ENCODE peak calls at places on chromosomes 11 and 22, in six cellular contexts. Q is B cell; Z is naive thymus-derived CD4-positive, alpha-beta T cell; J is astrocyte of the spinal cord; U is NCI-H748 treated with DMSO at 0.1 percent for 48 hours; O is stimulated activated CD8-positive, alpha-beta memory T cell treated with anti-CD3 and anti-CD28 coated beads, Interleukin-2, amount 100 ng/mL, for 48 hours. N is an unnamed sample.

GRCh38 chr22:40215266-40215665 is 37.5 kb downstream of the TNRC6B start:
- DNase-seq in Q (no peak), Z (no peak), J (no peak), U (no peak), O (no peak), N (no peak)

GRCh38 chr11:2415601-2416380 is 15.2 kb downstream of the TSSC4 start:
- DNase-seq in Q (peak), Z (no peak), J (no peak), U (no peak), O (no peak), N (no peak)

GRCh38 chr11:6431861-6432260 is 8.9 kb downstream of the HPX start:
- DNase-seq in Q (no peak), Z (no peak), J (peak), U (no peak), O (no peak), N (no peak)

GRCh38 chr22:50739279-50739691 is 1.3 kb downstream of the ACR start:
- DNase-seq in Q (no peak), Z (no peak), J (no peak), U (no peak), O (no peak), N (no peak)

GRCh38 chr11:58562375-58562800 is 13.3 kb downstream of the LPXN start:
- DNase-seq in Q (no peak), Z (no peak), J (no peak), U (no peak), O (no peak), N (no peak)

GRCh38 chr22:38431266-38432010 is 23.6 kb downstream of the KCNJ4 start:
- DNase-seq in Q (no peak), Z (no peak), J (no peak), U (no peak), O (no peak), N (no peak)

GRCh38 chr11:61699737-61700160 is 19.6 kb downstream of the DAGLA start:
- DNase-seq in Q (no peak), Z (no peak), J (no peak), U (peak), O (no peak), N (no peak)

GRCh38 chr11:70712471-70712870 is 314.1 kb downstream of the CTTN start:
- DNase-seq in Q (no peak), Z (no peak), J (no peak), U (no peak), O (no peak), N (no peak)

GRCh38 chr11:12201016-12201985 is 90.9 kb downstream of the MICAL2 start:
- DNase-seq in Q (no peak), Z (no peak), J (peak), U (no peak), O (no peak), N (no peak)

GRCh38 chr22:46815896-46816721 is 53.7 kb downstream of the TBC1D22A start:
- DNase-seq in Q (no peak), Z (no peak), J (peak), U (no peak), O (no peak), N (no peak)

GRCh38 chr22:32576553-32577255 is 102.1 kb downstream of the FBXO7 start:
- DNase-seq in Q (no peak), Z (no peak), J (no peak), U (no peak), O (no peak), N (no peak)

GRCh38 chr11:118200901-118201680 is 23.7 kb downstream of the JAML start:
- DNase-seq in Q (no peak), Z (no peak), J (no peak), U (no peak), O (no peak), N (no peak)

GRCh38 chr11:77497368-77497767 is 23.5 kb upstream of the PAK1 start:
- DNase-seq in Q (no peak), Z (no peak), J (no peak), U (no peak), O (no peak), N (no peak)

GRCh38 chr11:65279713-65280459 is 18.1 kb downstream of the POLA2 start:
- DNase-seq in Q (no peak), Z (no peak), J (peak), U (no peak), O (peak), N (no peak)

GRCh38 chr11:119316017-119316728 is 757 bp downstream of the MCAM start:
- DNase-seq in Q (peak), Z (no peak), J (peak), U (no peak), O (no peak), N (no peak)

GRCh38 chr22:30344447-30345200 is 12.1 kb downstream of the SF3A1 start:
- DNase-seq in Q (no peak), Z (no peak), J (no peak), U (no peak), O (peak), N (no peak)

GRCh38 chr11:80116796-80117195 is 676.0 kb upstream of the TENM4 start:
- DNase-seq in Q (no peak), Z (no peak), J (no peak), U (no peak), O (no peak), N (no peak)

GRCh38 chr22:35775339-35775738 is 57.7 kb downstream of the APOL5 start:
- DNase-seq in Q (no peak), Z (no peak), J (no peak), U (no peak), O (no peak), N (no peak)

GRCh38 chr11:72079776-72080325 is 491 bp downstream of the NUMA1 start:
- DNase-seq in Q (no peak), Z (no peak), J (no peak), U (no peak), O (no peak), N (peak)

GRCh38 chr11:119375629-119376196 is 5.8 kb downstream of the USP2 start:
- DNase-seq in Q (peak), Z (no peak), J (peak), U (no peak), O (no peak), N (no peak)

GRCh38 chr22:22952531-22953295 is 65.1 kb downstream of the IGLL5 start:
- DNase-seq in Q (peak), Z (no peak), J (no peak), U (no peak), O (no peak), N (no peak)

GRCh38 chr11:132131051-132131450 is 760.6 kb downstream of the NTM start:
- DNase-seq in Q (no peak), Z (no peak), J (no peak), U (peak), O (no peak), N (no peak)

GRCh38 chr11:34468209-34468841 is 29.6 kb downstream of the CAT start:
- DNase-seq in Q (peak), Z (peak), J (peak), U (no peak), O (peak), N (no peak)

GRCh38 chr11:119722281-119722794 is 6.7 kb downstream of the NECTIN1 start:
- DNase-seq in Q (no peak), Z (no peak), J (no peak), U (no peak), O (no peak), N (no peak)

GRCh38 chr11:71342951-71343827 is 90.8 kb upstream of the SHANK2 start:
- DNase-seq in Q (peak), Z (no peak), J (no peak), U (no peak), O (peak), N (peak)

GRCh38 chr11:77090373-77091111 is 12.1 kb upstream of the OMP start:
- DNase-seq in Q (no peak), Z (no peak), J (no peak), U (no peak), O (no peak), N (no peak)

GRCh38 chr11:19117760-19118097 is 761 bp downstream of the ZDHHC13 start:
- DNase-seq in Q (no peak), Z (peak), J (peak), U (no peak), O (no peak), N (no peak)

GRCh38 chr11:121767433-121767832 is 314.7 kb upstream of the SORL1-AS1 start:
- DNase-seq in Q (peak), Z (no peak), J (no peak), U (no peak), O (no peak), N (no peak)

GRCh38 chr11:9758676-9759518 is 95.0 kb downstream of the SWAP70 start:
- DNase-seq in Q (peak), Z (peak), J (peak), U (no peak), O (peak), N (peak)

GRCh38 chr11:67372232-67372992 is 986 bp downstream of the CLCF1 start:
- DNase-seq in Q (no peak), Z (no peak), J (no peak), U (no peak), O (no peak), N (no peak)

GRCh38 chr11:29534831-29535230 is 482.0 kb downstream of the KCNA4 start:
- DNase-seq in Q (no peak), Z (no peak), J (no peak), U (no peak), O (no peak), N (no peak)

GRCh38 chr11:199782-200181 is 6.9 kb downstream of the SCGB1C1 start:
- DNase-seq in Q (no peak), Z (no peak), J (no peak), U (no peak), O (no peak), N (no peak)

GRCh38 chr11:125514336-125515101 is 18.5 kb upstream of the FEZ1 start:
- DNase-seq in Q (peak), Z (peak), J (peak), U (no peak), O (peak), N (no peak)

GRCh38 chr11:57800444-57801184 is 39.0 kb downstream of the CTNND1 start:
- DNase-seq in Q (peak), Z (peak), J (peak), U (peak), O (no peak), N (peak)

GRCh38 chr11:45041556-45041955 is 90.9 kb upstream of the TP53I11 start:
- DNase-seq in Q (no peak), Z (no peak), J (no peak), U (peak), O (no peak), N (no peak)

GRCh38 chr11:45266693-45267451 is 19.3 kb downstream of the SYT13 start:
- DNase-seq in Q (no peak), Z (no peak), J (no peak), U (no peak), O (peak), N (peak)

GRCh38 chr22:25148149-25148691 is 51.4 kb upstream of the CRYBB3 start:
- DNase-seq in Q (no peak), Z (no peak), J (no peak), U (no peak), O (no peak), N (no peak)

GRCh38 chr11:115226556-115226955 is 277.7 kb downstream of the CADM1 start:
- DNase-seq in Q (no peak), Z (no peak), J (peak), U (no peak), O (no peak), N (no peak)